ENCODE peak calls at places on chromosomes 5 and 9, in six cellular contexts. Q, X, P, T, O and I are unnamed samples.

GRCh38 chr9:35717132-35717870 is 14.7 kb downstream of the TLN1 start:
- DNase-seq in Q (no peak), X (no peak), P (no peak), T (no peak), O (no peak), I (no peak)

GRCh38 chr9:137037483-137037882 is 5.6 kb upstream of the FUT7 start:
- DNase-seq in Q (no peak), X (no peak), P (no peak), T (no peak), O (no peak), I (no peak)

GRCh38 chr9:113875917-113876805 is at the start of gene ZNF618:
- DNase-seq in Q (peak; percentile 55), X (peak; percentile 64), P (no peak), T (peak; percentile 70), O (no peak), I (peak; percentile 29)

GRCh38 chr5:175444060-175444904 is at the start of gene DRD1:
- DNase-seq in Q (peak; percentile 38), X (no peak), P (peak; percentile 15), T (peak; percentile 82), O (no peak), I (peak; percentile 40)

GRCh38 chr5:40475546-40475945 is 204.2 kb upstream of the PTGER4 start:
- DNase-seq in Q (no peak), X (no peak), P (peak; percentile 59), T (no peak), O (no peak), I (no peak)

GRCh38 chr5:125002727-125003598 is 256.5 kb upstream of the ZNF608 start:
- DNase-seq in Q (peak; percentile 25), X (no peak), P (no peak), T (no peak), O (no peak), I (no peak)

GRCh38 chr9:133428579-133429215 is 6.5 kb downstream of the ADAMTS13 start:
- DNase-seq in Q (no peak), X (no peak), P (no peak), T (peak; percentile 86), O (no peak), I (no peak)

GRCh38 chr5:31983851-31984250 is 190.3 kb downstream of the GOLPH3 start:
- DNase-seq in Q (no peak), X (no peak), P (peak; percentile 38), T (no peak), O (no peak), I (no peak)

GRCh38 chr5:142281012-142281374 is 43.8 kb downstream of the SPRY4 start:
- DNase-seq in Q (no peak), X (no peak), P (no peak), T (no peak), O (no peak), I (no peak)

GRCh38 chr9:13758876-13759275 is 479.4 kb upstream of the MPDZ start:
- DNase-seq in Q (no peak), X (peak; percentile 17), P (no peak), T (no peak), O (no peak), I (no peak)

GRCh38 chr5:110040178-110040577 is 350.5 kb downstream of the MAN2A1 start:
- DNase-seq in Q (no peak), X (no peak), P (peak; percentile 20), T (no peak), O (no peak), I (no peak)
- TF ChIP-seq CTCF in Q (no peak), X (no peak), P (peak; percentile 34), T (no peak), O (no peak), I (no peak)

GRCh38 chr9:21434202-21435014 is 5.8 kb upstream of the IFNA1 start:
- DNase-seq in Q (peak; percentile 68), X (no peak), P (peak; percentile 81), T (peak; percentile 15), O (no peak), I (peak; percentile 76)
- TF ChIP-seq CTCF in Q (peak; percentile 64), X (no peak), P (peak; percentile 67), T (peak; percentile 51), O (peak; percentile 53), I (peak; percentile 40)

GRCh38 chr5:86971034-86971511 is 296.6 kb upstream of the RASA1 start:
- DNase-seq in Q (peak; percentile 31), X (no peak), P (peak; percentile 49), T (no peak), O (no peak), I (no peak)
- TF ChIP-seq CTCF in Q (peak; percentile 7), X (no peak), P (peak; percentile 31), T (peak; percentile 4), O (peak; percentile 43), I (peak; percentile 12)

GRCh38 chr9:128341435-128341849 is 1.1 kb downstream of the SLC27A4 start:
- DNase-seq in Q (peak; percentile 85), X (no peak), P (peak; percentile 73), T (peak; percentile 89), O (no peak), I (peak; percentile 88)
- TF ChIP-seq CTCF in Q (peak; percentile 66), X (no peak), P (peak; percentile 73), T (peak; percentile 81), O (peak; percentile 78), I (peak; percentile 69)

GRCh38 chr9:82105729-82106128 is 117.2 kb downstream of the SPATA31D1 start:
- DNase-seq in Q (no peak), X (no peak), P (no peak), T (no peak), O (no peak), I (no peak)

GRCh38 chr9:82106536-82106935 is 118.0 kb downstream of the SPATA31D1 start:
- DNase-seq in Q (no peak), X (no peak), P (no peak), T (no peak), O (no peak), I (no peak)

GRCh38 chr9:82104252-82104651 is 115.7 kb downstream of the SPATA31D1 start:
- DNase-seq in Q (no peak), X (no peak), P (no peak), T (no peak), O (no peak), I (no peak)

GRCh38 chr9:82101475-82101874 is 112.9 kb downstream of the SPATA31D1 start:
- DNase-seq in Q (peak; percentile 5), X (no peak), P (peak; percentile 29), T (no peak), O (no peak), I (no peak)
- TF ChIP-seq CTCF in Q (no peak), X (no peak), P (peak; percentile 33), T (no peak), O (no peak), I (no peak)

DNA sequence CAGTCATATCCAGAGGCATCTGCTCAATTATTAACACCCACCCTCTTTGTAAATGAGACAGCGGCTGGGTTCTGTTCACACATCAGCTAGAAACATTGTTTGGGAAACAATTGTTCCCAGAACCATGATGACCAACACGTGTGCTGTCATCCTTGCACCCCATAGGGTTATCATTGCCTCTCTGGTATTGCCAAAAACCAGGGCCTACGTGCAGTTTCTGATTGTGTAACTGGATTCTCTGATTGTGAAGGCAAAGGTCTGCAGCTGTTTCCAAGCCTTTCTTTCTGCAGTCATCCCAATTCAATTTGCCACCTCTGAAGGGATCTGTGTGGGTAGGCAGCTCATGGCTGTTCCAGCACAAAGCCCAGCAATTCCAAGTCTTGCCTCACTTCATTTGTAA is 66.8 kb downstream of the YIPF5 start:
- DNase-seq in Q (no peak), X (no peak), P (peak; percentile 40), T (no peak), O (no peak), I (no peak)
- TF ChIP-seq CTCF in Q (no peak), X (no peak), P (no peak), T (no peak), O (no peak), I (no peak)

GRCh38 chr5:159990506-159990905 is 18.4 kb upstream of the TTC1 start:
- DNase-seq in Q (no peak), X (no peak), P (peak; percentile 28), T (no peak), O (no peak), I (no peak)
- TF ChIP-seq CTCF in Q (no peak), X (no peak), P (peak; percentile 24), T (no peak), O (no peak), I (no peak)